ENCODE peak calls at places on chromosomes 7 and 10, in seven cellular contexts. One of them, this sample, is unnamed.

GRCh38 chr10:83991986-83992753 is 147.1 kb upstream of the GHITM start:
- DNase-seq in fibroblast of lung: peak
- DNase-seq in fibroblast of pulmonary artery: peak
- DNase-seq in tibial artery: no peak
- DNase-seq in HepG2: peak
- DNase-seq in sigmoid colon: no peak
- DNase-seq in heart right ventricle: no peak
- DNase-seq in this sample: no peak

GRCh38 chr10:33875924-33876323 is 541.5 kb upstream of the NRP1 start:
- DNase-seq in fibroblast of lung: no peak
- DNase-seq in fibroblast of pulmonary artery: no peak
- DNase-seq in tibial artery: no peak
- DNase-seq in HepG2: no peak
- DNase-seq in sigmoid colon: no peak
- DNase-seq in heart right ventricle: no peak
- DNase-seq in this sample: no peak

GRCh38 chr7:44382459-44383300 is 57.3 kb upstream of the CAMK2B start:
- DNase-seq in fibroblast of lung: peak
- DNase-seq in fibroblast of pulmonary artery: peak
- DNase-seq in tibial artery: no peak
- DNase-seq in HepG2: no peak
- DNase-seq in sigmoid colon: no peak
- DNase-seq in heart right ventricle: no peak
- DNase-seq in this sample: no peak

GRCh38 chr7:139674752-139675126 is 103.1 kb downstream of the HIPK2 start:
- DNase-seq in fibroblast of lung: no peak
- DNase-seq in fibroblast of pulmonary artery: no peak
- DNase-seq in tibial artery: no peak
- DNase-seq in HepG2: no peak
- DNase-seq in sigmoid colon: no peak
- DNase-seq in heart right ventricle: no peak
- DNase-seq in this sample: no peak

GRCh38 chr10:110404374-110404773 is 93.3 kb upstream of the DUSP5 start:
- DNase-seq in fibroblast of lung: no peak
- DNase-seq in fibroblast of pulmonary artery: no peak
- DNase-seq in tibial artery: no peak
- DNase-seq in HepG2: no peak
- DNase-seq in sigmoid colon: no peak
- DNase-seq in heart right ventricle: no peak
- DNase-seq in this sample: no peak

GRCh38 chr10:120371856-120372255 is 85.2 kb upstream of the PLPP4 start:
- DNase-seq in fibroblast of lung: no peak
- DNase-seq in fibroblast of pulmonary artery: no peak
- DNase-seq in tibial artery: no peak
- DNase-seq in HepG2: no peak
- DNase-seq in sigmoid colon: no peak
- DNase-seq in heart right ventricle: no peak
- DNase-seq in this sample: no peak

GRCh38 chr7:78642751-78643150 is 810.7 kb downstream of the MAGI2 start:
- DNase-seq in fibroblast of lung: no peak
- DNase-seq in fibroblast of pulmonary artery: no peak
- DNase-seq in tibial artery: no peak
- DNase-seq in HepG2: no peak
- DNase-seq in sigmoid colon: no peak
- DNase-seq in heart right ventricle: no peak
- DNase-seq in this sample: no peak

GRCh38 chr7:95619517-95619916 is 23.2 kb upstream of the PDK4 start:
- DNase-seq in fibroblast of lung: no peak
- DNase-seq in fibroblast of pulmonary artery: no peak
- DNase-seq in tibial artery: no peak
- DNase-seq in HepG2: no peak
- DNase-seq in sigmoid colon: no peak
- DNase-seq in heart right ventricle: no peak
- DNase-seq in this sample: no peak

GRCh38 chr10:124903119-124903518 is 38.8 kb upstream of the ZRANB1 start:
- DNase-seq in fibroblast of lung: no peak
- DNase-seq in fibroblast of pulmonary artery: no peak
- DNase-seq in tibial artery: no peak
- DNase-seq in HepG2: no peak
- DNase-seq in sigmoid colon: no peak
- DNase-seq in heart right ventricle: no peak
- DNase-seq in this sample: no peak

GRCh38 chr7:55498142-55498541 is 74.2 kb downstream of the VOPP1 start:
- DNase-seq in fibroblast of lung: no peak
- DNase-seq in fibroblast of pulmonary artery: no peak
- DNase-seq in tibial artery: no peak
- DNase-seq in HepG2: no peak
- DNase-seq in sigmoid colon: no peak
- DNase-seq in heart right ventricle: no peak
- DNase-seq in this sample: no peak

GRCh38 chr7:73612598-73613269 is 11.6 kb downstream of the MLXIPL start:
- DNase-seq in fibroblast of lung: peak
- DNase-seq in fibroblast of pulmonary artery: peak
- DNase-seq in tibial artery: no peak
- DNase-seq in HepG2: peak
- DNase-seq in sigmoid colon: no peak
- DNase-seq in heart right ventricle: no peak
- DNase-seq in this sample: no peak

GRCh38 chr10:25048463-25048862 is 32.1 kb downstream of the THNSL1 start:
- DNase-seq in fibroblast of lung: peak
- DNase-seq in fibroblast of pulmonary artery: no peak
- DNase-seq in tibial artery: peak
- DNase-seq in HepG2: no peak
- DNase-seq in sigmoid colon: no peak
- DNase-seq in heart right ventricle: no peak
- DNase-seq in this sample: no peak

GRCh38 chr10:57579926-57580325 is 687.8 kb downstream of the IPMK start:
- DNase-seq in fibroblast of lung: peak
- DNase-seq in fibroblast of pulmonary artery: peak
- DNase-seq in tibial artery: no peak
- DNase-seq in HepG2: peak
- DNase-seq in sigmoid colon: no peak
- DNase-seq in heart right ventricle: no peak
- DNase-seq in this sample: no peak

GRCh38 chr7:43198599-43199090 is 86.2 kb downstream of the HECW1 start:
- DNase-seq in fibroblast of lung: no peak
- DNase-seq in fibroblast of pulmonary artery: no peak
- DNase-seq in tibial artery: no peak
- DNase-seq in HepG2: no peak
- DNase-seq in sigmoid colon: no peak
- DNase-seq in heart right ventricle: no peak
- DNase-seq in this sample: no peak

GRCh38 chr10:107589081-107589480 is 424.6 kb upstream of the SORCS1 start:
- DNase-seq in fibroblast of lung: no peak
- DNase-seq in fibroblast of pulmonary artery: no peak
- DNase-seq in tibial artery: no peak
- DNase-seq in HepG2: no peak
- DNase-seq in sigmoid colon: no peak
- DNase-seq in heart right ventricle: no peak
- DNase-seq in this sample: no peak

GRCh38 chr7:101550641-101551531 is 78.2 kb downstream of the MYL10 start:
- DNase-seq in fibroblast of lung: peak
- DNase-seq in fibroblast of pulmonary artery: no peak
- DNase-seq in tibial artery: peak
- DNase-seq in HepG2: no peak
- DNase-seq in sigmoid colon: peak
- DNase-seq in heart right ventricle: no peak
- DNase-seq in this sample: no peak

GRCh38 chr7:44738876-44739665 is 9.6 kb upstream of the ZMIZ2 start:
- DNase-seq in fibroblast of lung: no peak
- DNase-seq in fibroblast of pulmonary artery: no peak
- DNase-seq in tibial artery: no peak
- DNase-seq in HepG2: no peak
- DNase-seq in sigmoid colon: no peak
- DNase-seq in heart right ventricle: no peak
- DNase-seq in this sample: no peak

GRCh38 chr7:38893061-38893460 is 15.9 kb downstream of the VPS41 start:
- DNase-seq in fibroblast of lung: peak
- DNase-seq in fibroblast of pulmonary artery: no peak
- DNase-seq in tibial artery: no peak
- DNase-seq in HepG2: no peak
- DNase-seq in sigmoid colon: no peak
- DNase-seq in heart right ventricle: no peak
- DNase-seq in this sample: no peak

GRCh38 chr7:40470111-40470736 is 335.4 kb downstream of the SUGCT start:
- DNase-seq in fibroblast of lung: peak
- DNase-seq in fibroblast of pulmonary artery: no peak
- DNase-seq in tibial artery: peak
- DNase-seq in HepG2: peak
- DNase-seq in sigmoid colon: no peak
- DNase-seq in heart right ventricle: no peak
- DNase-seq in this sample: no peak

GRCh38 chr7:754531-755420 is 27.7 kb upstream of the PRKAR1B start:
- DNase-seq in fibroblast of lung: no peak
- DNase-seq in fibroblast of pulmonary artery: no peak
- DNase-seq in tibial artery: no peak
- DNase-seq in HepG2: no peak
- DNase-seq in sigmoid colon: peak
- DNase-seq in heart right ventricle: no peak
- DNase-seq in this sample: no peak

GRCh38 chr7:105250239-105250638 is 138.5 kb downstream of the SRPK2 start:
- DNase-seq in fibroblast of lung: no peak
- DNase-seq in fibroblast of pulmonary artery: peak
- DNase-seq in tibial artery: no peak
- DNase-seq in HepG2: no peak
- DNase-seq in sigmoid colon: no peak
- DNase-seq in heart right ventricle: no peak
- DNase-seq in this sample: no peak

GRCh38 chr10:104809288-104810090 is 168.4 kb downstream of the SORCS3 start:
- DNase-seq in fibroblast of lung: peak
- DNase-seq in fibroblast of pulmonary artery: no peak
- DNase-seq in tibial artery: no peak
- DNase-seq in HepG2: peak
- DNase-seq in sigmoid colon: no peak
- DNase-seq in heart right ventricle: no peak
- DNase-seq in this sample: no peak

GRCh38 chr7:71835056-71835455 is 577.1 kb downstream of the CALN1 start:
- DNase-seq in fibroblast of lung: peak
- DNase-seq in fibroblast of pulmonary artery: no peak
- DNase-seq in tibial artery: no peak
- DNase-seq in HepG2: no peak
- DNase-seq in sigmoid colon: no peak
- DNase-seq in heart right ventricle: no peak
- DNase-seq in this sample: peak

GRCh38 chr7:25482631-25483030 is 254.3 kb upstream of the NPVF start:
- DNase-seq in fibroblast of lung: no peak
- DNase-seq in fibroblast of pulmonary artery: no peak
- DNase-seq in tibial artery: no peak
- DNase-seq in HepG2: no peak
- DNase-seq in sigmoid colon: no peak
- DNase-seq in heart right ventricle: no peak
- DNase-seq in this sample: no peak

GRCh38 chr7:132742152-132742551 is 165.9 kb upstream of the PLXNA4 start:
- DNase-seq in fibroblast of lung: peak
- DNase-seq in fibroblast of pulmonary artery: peak
- DNase-seq in tibial artery: no peak
- DNase-seq in HepG2: no peak
- DNase-seq in sigmoid colon: no peak
- DNase-seq in heart right ventricle: peak
- DNase-seq in this sample: peak

GRCh38 chr10:124041684-124042445 is 51.5 kb downstream of the CHST15 start:
- DNase-seq in fibroblast of lung: peak
- DNase-seq in fibroblast of pulmonary artery: no peak
- DNase-seq in tibial artery: no peak
- DNase-seq in HepG2: no peak
- DNase-seq in sigmoid colon: no peak
- DNase-seq in heart right ventricle: no peak
- DNase-seq in this sample: no peak

GRCh38 chr7:114818501-114818900 is 103.4 kb upstream of the MDFIC start:
- DNase-seq in fibroblast of lung: peak
- DNase-seq in fibroblast of pulmonary artery: peak
- DNase-seq in tibial artery: no peak
- DNase-seq in HepG2: no peak
- DNase-seq in sigmoid colon: no peak
- DNase-seq in heart right ventricle: no peak
- DNase-seq in this sample: no peak

GRCh38 chr10:96833220-96834001 is 1.3 kb downstream of the LCOR start:
- DNase-seq in fibroblast of lung: peak
- DNase-seq in fibroblast of pulmonary artery: peak
- DNase-seq in tibial artery: no peak
- DNase-seq in HepG2: peak
- DNase-seq in sigmoid colon: peak
- DNase-seq in heart right ventricle: no peak
- DNase-seq in this sample: no peak

GRCh38 chr7:151540146-151540545 is 20.5 kb upstream of the RHEB start:
- DNase-seq in fibroblast of lung: no peak
- DNase-seq in fibroblast of pulmonary artery: no peak
- DNase-seq in tibial artery: no peak
- DNase-seq in HepG2: no peak
- DNase-seq in sigmoid colon: no peak
- DNase-seq in heart right ventricle: no peak
- DNase-seq in this sample: no peak

GRCh38 chr7:95715274-95715673 is 57.1 kb upstream of the DYNC1I1 start:
- DNase-seq in fibroblast of lung: no peak
- DNase-seq in fibroblast of pulmonary artery: no peak
- DNase-seq in tibial artery: no peak
- DNase-seq in HepG2: no peak
- DNase-seq in sigmoid colon: no peak
- DNase-seq in heart right ventricle: no peak
- DNase-seq in this sample: no peak

GRCh38 chr10:37495415-37495814 is 362.0 kb downstream of the ZNF248 start:
- DNase-seq in fibroblast of lung: no peak
- DNase-seq in fibroblast of pulmonary artery: no peak
- DNase-seq in tibial artery: no peak
- DNase-seq in HepG2: no peak
- DNase-seq in sigmoid colon: no peak
- DNase-seq in heart right ventricle: no peak
- DNase-seq in this sample: no peak
- TF ChIP-seq CTCF in fibroblast of lung: no peak
- TF ChIP-seq CTCF in fibroblast of pulmonary artery: no peak
- TF ChIP-seq CTCF in tibial artery: peak
- TF ChIP-seq CTCF in HepG2: peak
- TF ChIP-seq CTCF in sigmoid colon: peak
- TF ChIP-seq CTCF in heart right ventricle: peak
- TF ChIP-seq CTCF in this sample: no peak

GRCh38 chr10:80500572-80501380 is 36.9 kb upstream of the SH2D4B start:
- DNase-seq in fibroblast of lung: no peak
- DNase-seq in fibroblast of pulmonary artery: peak
- DNase-seq in tibial artery: peak
- DNase-seq in HepG2: no peak
- DNase-seq in sigmoid colon: no peak
- DNase-seq in heart right ventricle: peak
- DNase-seq in this sample: no peak
- H3K4me3 ChIP-seq in fibroblast of lung: no peak
- H3K4me3 ChIP-seq in fibroblast of pulmonary artery: no peak
- H3K4me3 ChIP-seq in tibial artery: no peak
- H3K4me3 ChIP-seq in HepG2: no peak
- H3K4me3 ChIP-seq in sigmoid colon: no peak
- H3K4me3 ChIP-seq in heart right ventricle: no peak
- H3K4me3 ChIP-seq in this sample: no peak

GRCh38 chr10:17872191-17873091 is 63.3 kb downstream of the MRC1 start:
- DNase-seq in fibroblast of lung: peak
- DNase-seq in fibroblast of pulmonary artery: peak
- DNase-seq in tibial artery: no peak
- DNase-seq in HepG2: peak
- DNase-seq in sigmoid colon: no peak
- DNase-seq in heart right ventricle: no peak
- DNase-seq in this sample: no peak
- TF ChIP-seq CTCF in fibroblast of lung: peak
- TF ChIP-seq CTCF in fibroblast of pulmonary artery: peak
- TF ChIP-seq CTCF in tibial artery: peak
- TF ChIP-seq CTCF in HepG2: peak
- TF ChIP-seq CTCF in sigmoid colon: no peak
- TF ChIP-seq CTCF in heart right ventricle: peak
- TF ChIP-seq CTCF in this sample: peak

GRCh38 chr10:35246770-35247343 is 89.5 kb upstream of the CCNY start:
- DNase-seq in fibroblast of lung: no peak
- DNase-seq in fibroblast of pulmonary artery: no peak
- DNase-seq in tibial artery: no peak
- DNase-seq in HepG2: no peak
- DNase-seq in sigmoid colon: no peak
- DNase-seq in heart right ventricle: no peak
- DNase-seq in this sample: no peak
- H3K4me3 ChIP-seq in fibroblast of lung: no peak
- H3K4me3 ChIP-seq in fibroblast of pulmonary artery: no peak
- H3K4me3 ChIP-seq in tibial artery: no peak
- H3K4me3 ChIP-seq in HepG2: no peak
- H3K4me3 ChIP-seq in sigmoid colon: no peak
- H3K4me3 ChIP-seq in heart right ventricle: no peak
- H3K4me3 ChIP-seq in this sample: no peak

This sample was measured in AG04449.